ENCODE peak calls at places on chromosomes 2 and 18, in four cellular contexts. X is naive thymus-derived CD4-positive, alpha-beta T cell; G is fibroblast of lung; R is A549. Z is an unnamed sample. For H3K4me1, the result is how much of the 10 kb centered on the place peaks cover.

GRCh38 chr18:58045265-58046086 is 1.4 kb downstream of the NEDD4L start:
- DNase-seq in G (peak), R (peak), X (peak), Z (peak)

GRCh38 chr2:3674446-3674845 is 16.4 kb downstream of the ALLC start:
- DNase-seq in R (no peak), G (no peak), X (no peak), Z (no peak)

GRCh38 chr18:48605408-48605845 is 66.6 kb downstream of the CTIF start:
- DNase-seq in X (no peak), G (peak), R (peak), Z (no peak)

GRCh38 chr2:200156140-200156858 is 150.2 kb upstream of the SPATS2L start:
- DNase-seq in R (peak), X (no peak), G (peak), Z (peak)

GRCh38 chr2:35454966-35455638 is 900.5 kb upstream of the CRIM1 start:
- DNase-seq in G (peak), R (peak), X (no peak), Z (no peak)

GRCh38 chr2:3094999-3095958 is 282.3 kb downstream of the EIPR1 start:
- DNase-seq in R (no peak), G (no peak), X (no peak), Z (no peak)

GRCh38 chr2:26318950-26319349 is 27.0 kb upstream of the SELENOI start:
- DNase-seq in R (no peak), X (no peak), G (no peak), Z (no peak)

GRCh38 chr2:177114712-177115111 is 97.9 kb upstream of the HNRNPA3 start:
- DNase-seq in X (no peak), G (no peak), R (no peak), Z (no peak)

DNA sequence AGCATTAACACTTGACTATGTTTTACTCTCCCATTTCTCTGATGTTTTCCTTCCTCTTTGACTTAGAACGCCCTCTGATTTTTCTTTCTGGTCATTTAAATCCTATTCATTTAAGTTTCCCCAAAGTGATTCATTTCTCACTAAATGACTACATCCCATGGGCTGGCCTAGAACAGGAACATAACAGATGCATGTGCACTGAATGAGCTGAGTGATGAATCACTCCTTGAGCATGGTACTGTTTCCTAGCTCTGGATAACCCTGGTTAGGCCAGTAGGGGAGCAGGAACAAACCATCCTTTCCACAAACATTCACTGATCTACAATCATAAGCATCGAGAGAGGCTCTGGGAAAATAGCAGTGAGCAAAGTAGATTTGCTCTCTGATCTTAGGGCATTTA is 221.9 kb upstream of the SETBP1 start:
- DNase-seq in G (peak), X (no peak), R (no peak), Z (no peak)
- H3K4me1 ChIP-seq in G (under half), X (under half), R (under half), Z (under half)

DNA sequence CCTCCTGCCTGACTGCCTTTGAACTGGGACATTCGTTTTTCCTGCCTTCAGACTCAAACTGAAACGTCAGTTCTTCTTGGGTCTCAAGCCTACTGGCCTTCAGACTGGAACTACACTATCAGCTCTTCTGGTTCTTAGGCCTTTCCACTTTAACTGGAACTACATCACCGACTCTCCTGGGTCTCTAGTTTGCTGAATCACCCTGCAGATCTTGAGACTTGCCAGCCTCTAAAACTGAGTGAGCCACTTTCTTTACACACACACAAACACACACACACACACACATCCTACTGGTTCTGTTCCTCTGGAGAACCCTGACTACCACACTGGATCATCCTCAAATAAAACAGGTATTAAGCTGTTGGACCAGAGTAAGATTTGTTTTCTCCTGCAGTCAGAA is 46.7 kb upstream of the ATL2 start:
- DNase-seq in R (no peak), X (no peak), G (no peak), Z (no peak)
- H3K4me1 ChIP-seq in R (under half), X (under half), G (under half), Z (under half)

DNA sequence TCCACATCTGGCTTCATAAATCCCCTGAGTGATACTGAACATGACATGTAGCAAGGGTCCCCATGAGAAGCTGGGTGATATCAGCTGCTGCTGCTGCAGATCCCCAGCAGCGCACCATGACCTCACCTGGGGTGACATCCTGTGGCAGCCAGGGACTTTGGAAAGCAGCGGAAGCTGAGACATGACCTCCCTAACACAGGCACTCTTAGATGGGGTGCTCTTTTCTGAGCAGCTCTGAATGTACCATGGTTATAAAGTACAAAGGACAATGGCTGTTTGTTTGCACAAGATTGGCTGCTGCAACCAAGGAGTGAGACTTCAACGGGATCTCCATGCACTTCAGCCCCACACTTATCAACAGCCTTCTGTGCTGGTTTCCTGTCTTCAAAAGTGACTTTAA is 74.7 kb upstream of the TMEM200C start:
- DNase-seq in X (peak), G (no peak), R (no peak), Z (no peak)
- H3K4me1 ChIP-seq in X (under half), G (under half), R (under half), Z (under half)

GRCh38 chr18:67515987-67516431 is 511 bp downstream of the DSEL start:
- DNase-seq in G (peak), R (peak), X (peak), Z (peak)
- H3K4me1 ChIP-seq in G (under half), R (under half), X (under half), Z (under half)

GRCh38 chr2:42976400-42976799 is 184.0 kb upstream of the HAAO start:
- DNase-seq in R (no peak), X (no peak), G (no peak), Z (no peak)
- H3K4me1 ChIP-seq in R (under half), X (under half), G (under half), Z (under half)

DNA sequence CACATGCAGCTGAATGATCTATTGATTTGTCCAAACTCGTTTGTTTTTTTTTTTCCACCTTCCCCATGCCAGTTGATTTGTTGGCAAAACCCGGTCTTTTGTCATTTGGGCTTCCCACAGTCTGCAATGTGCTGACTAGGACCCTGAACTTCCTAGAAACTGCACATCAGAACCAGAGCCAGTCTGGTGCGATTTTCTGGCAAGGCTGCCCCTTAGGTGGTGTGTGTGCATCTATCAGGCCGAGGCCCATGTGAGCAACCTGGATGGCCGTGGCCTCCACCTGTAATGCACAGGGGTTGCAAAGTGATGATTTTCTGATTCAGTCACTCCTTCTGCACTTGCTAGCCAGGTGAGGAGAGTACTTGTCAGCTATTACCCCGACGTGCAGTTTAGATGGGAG is 47.8 kb downstream of the NCK2 start:
- DNase-seq in R (no peak), X (no peak), G (no peak), Z (no peak)
- H3K4me1 ChIP-seq in R (under half), X (half or more), G (under half), Z (half or more)

GRCh38 chr2:173092844-173093402 is 17.3 kb downstream of the MAP3K20 start:
- DNase-seq in R (no peak), X (no peak), G (no peak), Z (no peak)
- H3K4me1 ChIP-seq in R (under half), X (under half), G (under half), Z (half or more)

GRCh38 chr18:26416652-26417150 is 131.7 kb downstream of the KCTD1 start:
- DNase-seq in G (no peak), R (no peak), X (no peak), Z (no peak)
- H3K4me1 ChIP-seq in G (under half), R (under half), X (under half), Z (under half)

DNA sequence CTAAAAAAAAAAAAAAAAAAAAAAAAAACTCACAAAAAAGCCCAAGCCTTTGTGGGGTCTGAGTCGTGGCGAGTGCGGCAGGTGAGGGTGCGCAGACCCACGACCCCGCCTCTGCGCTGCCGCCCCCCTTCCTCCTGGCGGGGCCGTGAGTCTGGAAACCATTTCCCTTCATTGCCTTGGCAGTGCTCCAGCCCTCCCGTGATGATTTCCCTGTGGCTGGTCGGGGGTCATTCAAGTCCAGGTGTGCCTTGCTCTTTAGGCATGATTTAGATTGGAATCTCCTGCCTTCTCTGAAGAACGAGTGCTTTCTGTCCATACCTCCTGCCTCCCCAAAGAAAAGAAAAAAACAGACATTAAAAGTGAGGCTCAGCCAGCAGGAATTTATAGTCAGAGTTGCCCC is 161.8 kb downstream of the FAM210A start:
- DNase-seq in R (no peak), X (no peak), G (no peak), Z (no peak)
- H3K4me1 ChIP-seq in R (under half), X (under half), G (under half), Z (under half)

GRCh38 chr2:46386763-46387162 is 89.6 kb downstream of the EPAS1 start:
- DNase-seq in X (no peak), R (no peak), G (no peak), Z (no peak)

GRCh38 chr2:46387292-46387691 is 90.1 kb downstream of the EPAS1 start:
- DNase-seq in X (no peak), G (no peak), R (no peak), Z (no peak)

GRCh38 chr2:46387886-46388515 is 90.8 kb downstream of the EPAS1 start:
- DNase-seq in X (no peak), G (no peak), R (no peak), Z (no peak)

GRCh38 chr2:46384457-46384815 is 87.2 kb downstream of the EPAS1 start:
- DNase-seq in X (no peak), R (no peak), G (no peak), Z (no peak)

GRCh38 chr2:46385786-46386577 is 88.8 kb downstream of the EPAS1 start:
- DNase-seq in X (no peak), G (no peak), R (peak), Z (no peak)
- H3K4me1 ChIP-seq in X (under half), G (under half), R (under half), Z (under half)

Z was measured in psoas muscle.